ENCODE peak calls at places on chromosomes 7 and 10, in nine cellular contexts. L is RWPE1; R is NCI-H1105; C is WTC11; M is iPS-NIHi11; A is nucleus accumbens; X is naive thymus-derived CD8-positive, alpha-beta T cell; G is NCI-H460; Z is type B pancreatic cell. D is an unnamed sample.

GRCh38 chr7:106243893-106244292 is 40.9 kb downstream of the NAMPT start:
- DNase-seq in C (no peak), Z (no peak), A (no peak), M (no peak), R (no peak), X (no peak), G (no peak), L (no peak), D (no peak)

GRCh38 chr10:127343831-127344230 is 147.4 kb upstream of the INSYN2A start:
- DNase-seq in L (no peak), A (no peak), R (no peak), C (no peak), G (no peak), Z (no peak), M (no peak), X (no peak), D (no peak)

GRCh38 chr10:102186128-102186527 is 33.9 kb downstream of the NOLC1 start:
- DNase-seq in A (no peak), G (no peak), C (no peak), L (no peak), Z (no peak), R (no peak), X (no peak), M (no peak), D (no peak)

GRCh38 chr10:128664729-128665128 is 538.5 kb upstream of the MKI67 start:
- DNase-seq in M (no peak), G (no peak), A (no peak), C (no peak), Z (no peak), L (no peak), X (no peak), R (no peak), D (no peak)

GRCh38 chr7:52897708-52898107 is 137.7 kb upstream of the POM121L12 start:
- DNase-seq in R (peak), X (no peak), C (no peak), G (no peak), M (no peak), L (no peak), Z (no peak), A (no peak), D (no peak)

GRCh38 chr7:47380325-47381131 is 201.4 kb downstream of the TNS3 start:
- DNase-seq in Z (no peak), R (no peak), L (peak), A (no peak), G (no peak), M (peak), X (no peak), C (peak), D (no peak)

GRCh38 chr10:14556285-14556956 is 218.3 kb downstream of the FAM107B start:
- DNase-seq in M (peak), C (peak), A (no peak), L (no peak), R (no peak), Z (no peak), G (no peak), X (no peak), D (no peak)

GRCh38 chr10:34861293-34862004 is 46.4 kb upstream of the PARD3 start:
- DNase-seq in A (no peak), X (no peak), G (peak), R (peak), L (no peak), C (no peak), M (no peak), Z (no peak), D (no peak)

GRCh38 chr7:101859411-101860106 is 42.1 kb downstream of the CUX1 start:
- DNase-seq in C (no peak), L (no peak), Z (no peak), R (no peak), A (no peak), M (no peak), X (no peak), G (no peak), D (no peak)

GRCh38 chr7:91266931-91267557 is 2.8 kb downstream of the FZD1 start:
- DNase-seq in R (no peak), X (no peak), Z (no peak), G (no peak), M (peak), A (no peak), C (peak), L (no peak), D (no peak)

GRCh38 chr10:88952647-88953111 is at the start of gene ACTA2:
- DNase-seq in L (no peak), X (no peak), Z (no peak), M (no peak), G (no peak), R (no peak), A (no peak), C (no peak), D (no peak)

GRCh38 chr10:129483427-129484010 is 16.5 kb downstream of the MGMT start:
- DNase-seq in Z (no peak), C (no peak), X (no peak), A (no peak), R (no peak), M (no peak), L (no peak), G (no peak), D (no peak)

GRCh38 chr7:73442222-73442902 is 8.8 kb downstream of the FZD9 start:
- DNase-seq in X (no peak), C (no peak), A (no peak), G (no peak), R (no peak), M (no peak), L (no peak), Z (no peak), D (no peak)

GRCh38 chr7:158141806-158142518 is 445.7 kb downstream of the PTPRN2 start:
- DNase-seq in L (no peak), R (no peak), G (no peak), C (no peak), A (no peak), M (no peak), Z (no peak), X (no peak), D (no peak)

GRCh38 chr7:98250789-98251188 is 1.2 kb downstream of the TECPR1 start:
- DNase-seq in L (no peak), C (no peak), Z (no peak), G (no peak), X (peak), M (peak), R (peak), A (no peak), D (no peak)

GRCh38 chr7:50427518-50427917 is 22.6 kb downstream of the FIGNL1 start:
- DNase-seq in X (no peak), A (no peak), M (no peak), C (no peak), G (no peak), Z (no peak), R (no peak), L (no peak), D (no peak)

GRCh38 chr7:155928583-155929145 is 116.4 kb upstream of the SHH start:
- DNase-seq in A (no peak), X (no peak), C (no peak), Z (no peak), R (no peak), G (no peak), L (no peak), M (no peak), D (no peak)

GRCh38 chr7:73971701-73972341 is 56.2 kb upstream of the ELN start:
- DNase-seq in R (no peak), M (peak), X (no peak), Z (peak), A (no peak), G (no peak), L (peak), C (peak), D (peak)

GRCh38 chr7:17183630-17184328 is 114.7 kb upstream of the AHR start:
- DNase-seq in R (no peak), L (no peak), C (no peak), A (no peak), G (no peak), Z (no peak), M (no peak), X (no peak), D (no peak)

GRCh38 chr10:103564799-103565365 is 71.4 kb downstream of the NEURL1 start:
- DNase-seq in A (no peak), M (peak), X (no peak), L (no peak), G (peak), Z (no peak), R (no peak), C (peak), D (peak)

D was measured in NT2/D1.